ENCODE peak calls at places on chromosome 12, in six cellular contexts. P is lower leg skin; D is stimulated activated CD4-positive, alpha-beta T cell treated with anti-CD3 and anti-CD28 coated beads, Interleukin-15, amount 100 ng/mL, for 1 hour; K is NT2/D1; Y is T47D; N is CD8-positive, alpha-beta T cell. C is an unnamed sample.

GRCh38 chr12:117344716-117345115 is 16.7 kb downstream of the NOS1 start:
- DNase-seq in N (no peak), D (no peak), K (no peak), P (no peak), Y (no peak), C (no peak)

GRCh38 chr12:67107235-67107634 is 161.9 kb upstream of the CAND1 start:
- DNase-seq in Y (no peak), P (no peak), K (no peak), N (no peak), D (no peak), C (no peak)

GRCh38 chr12:54017027-54017788 is 8.4 kb downstream of the HOXC8 start:
- DNase-seq in D (no peak), Y (no peak), P (no peak), N (no peak), K (no peak), C (no peak)

GRCh38 chr12:7806863-7807487 is 17.8 kb downstream of the NANOG start:
- DNase-seq in P (peak), D (peak), N (peak), K (peak), Y (peak), C (no peak)

GRCh38 chr12:113048716-113049127 is 7.8 kb upstream of the DTX1 start:
- DNase-seq in D (no peak), K (no peak), N (peak), P (peak), Y (peak), C (no peak)

GRCh38 chr12:68856510-68856909 is 48.5 kb downstream of the MDM2 start:
- DNase-seq in N (no peak), K (no peak), Y (no peak), P (no peak), D (no peak), C (no peak)

GRCh38 chr12:77152623-77153193 is 87.3 kb upstream of the E2F7 start:
- DNase-seq in P (no peak), D (no peak), K (peak), N (no peak), Y (peak), C (no peak)

GRCh38 chr12:43501705-43502104 is 50.3 kb downstream of the ADAMTS20 start:
- DNase-seq in K (peak), Y (peak), D (no peak), P (no peak), N (no peak), C (no peak)

GRCh38 chr12:6067152-6067916 is 57.1 kb downstream of the VWF start:
- DNase-seq in D (no peak), P (no peak), K (peak), N (no peak), Y (no peak), C (no peak)

GRCh38 chr12:130556486-130557055 is 159.5 kb downstream of the RIMBP2 start:
- DNase-seq in Y (no peak), N (no peak), P (no peak), D (no peak), K (no peak), C (no peak)

GRCh38 chr12:473863-474577 is 14.3 kb downstream of the B4GALNT3 start:
- DNase-seq in K (peak), D (no peak), P (no peak), Y (no peak), N (no peak), C (no peak)

GRCh38 chr12:128976120-128976519 is 122.8 kb downstream of the GLT1D1 start:
- DNase-seq in P (no peak), D (no peak), N (no peak), K (peak), Y (no peak), C (no peak)

GRCh38 chr12:123532808-123533649 is 490 bp downstream of the RILPL1 start:
- DNase-seq in K (no peak), Y (no peak), P (no peak), D (no peak), N (no peak), C (no peak)

GRCh38 chr12:58105225-58106119 is 164.1 kb downstream of the ATP23 start:
- DNase-seq in D (no peak), P (no peak), Y (peak), K (no peak), N (no peak), C (no peak)

GRCh38 chr12:117063162-117063911 is 35.9 kb downstream of the TESC start:
- DNase-seq in P (peak), Y (no peak), N (peak), D (no peak), K (no peak), C (no peak)

GRCh38 chr12:112439769-112440168 is 21.0 kb downstream of the PTPN11 start:
- DNase-seq in D (no peak), Y (no peak), P (no peak), K (no peak), N (no peak), C (no peak)

GRCh38 chr12:29066061-29066588 is 83.0 kb upstream of the FAR2 start:
- DNase-seq in D (no peak), Y (no peak), N (no peak), K (no peak), P (no peak), C (no peak)

GRCh38 chr12:123150804-123151678 is at the start of gene PITPNM2:
- DNase-seq in P (no peak), Y (peak), D (peak), N (peak), K (no peak), C (no peak)

GRCh38 chr12:19575307-19576243 is 136.3 kb downstream of the AEBP2 start:
- DNase-seq in P (peak), Y (no peak), N (no peak), D (no peak), K (no peak), C (no peak)

GRCh38 chr12:91272456-91273063 is 89.9 kb upstream of the DCN start:
- DNase-seq in D (no peak), N (no peak), Y (no peak), K (peak), P (peak), C (peak)

GRCh38 chr12:29398495-29398894 is 17.5 kb upstream of the ERGIC2 start:
- DNase-seq in P (no peak), N (no peak), D (no peak), Y (no peak), K (no peak), C (no peak)

GRCh38 chr12:39490500-39491276 is 47.8 kb upstream of the KIF21A start:
- DNase-seq in N (no peak), P (no peak), K (no peak), Y (no peak), D (no peak), C (no peak)

GRCh38 chr12:108730337-108731104 is 797 bp downstream of the CORO1C start:
- DNase-seq in D (peak), Y (peak), K (peak), N (peak), P (peak), C (no peak)

GRCh38 chr12:2647186-2647585 is 147.6 kb upstream of the FKBP4 start:
- DNase-seq in P (no peak), D (no peak), K (no peak), Y (no peak), N (no peak), C (no peak)

GRCh38 chr12:115313929-115314328 is 630.0 kb upstream of the TBX3 start:
- DNase-seq in K (no peak), P (no peak), N (no peak), D (no peak), Y (no peak), C (no peak)

GRCh38 chr12:27785882-27786570 is 6.0 kb upstream of the MANSC4 start:
- DNase-seq in N (no peak), K (no peak), P (no peak), D (no peak), Y (no peak), C (no peak)

GRCh38 chr12:123150273-123150803 is 552 bp downstream of the PITPNM2 start:
- DNase-seq in N (no peak), P (no peak), K (no peak), Y (peak), D (peak), C (no peak)

GRCh38 chr12:73180734-73181133 is 908.6 kb downstream of the TRHDE start:
- DNase-seq in P (no peak), D (no peak), Y (no peak), N (no peak), K (no peak), C (no peak)

GRCh38 chr12:60920841-60921495 is 1325.1 kb downstream of the SLC16A7 start:
- DNase-seq in Y (no peak), P (no peak), K (no peak), N (no peak), D (no peak), C (no peak)

GRCh38 chr12:75995691-75996090 is 35.9 kb downstream of the PHLDA1 start:
- DNase-seq in N (no peak), P (no peak), Y (no peak), K (no peak), D (no peak), C (no peak)

GRCh38 chr12:24054411-24054810 is 104.9 kb upstream of the SOX5 start:
- DNase-seq in D (no peak), Y (no peak), P (no peak), N (no peak), K (no peak), C (no peak)